ENCODE peak calls at places on chromosomes 16 and 17, in six cellular contexts. Z, C, A, R, L and Q are unnamed samples.

GRCh38 chr16:87392823-87393679 is 915 bp downstream of the MAP1LC3B start:
- DNase-seq in Z (no peak), C (no peak), A (no peak), R (peak), L (peak), Q (no peak)

GRCh38 chr17:64148017-64148631 is 18.2 kb upstream of the ERN1 start:
- DNase-seq in Z (no peak), C (no peak), A (no peak), R (peak), L (no peak), Q (no peak)

GRCh38 chr16:31188450-31189411 is 8.8 kb downstream of the FUS start:
- DNase-seq in Z (no peak), C (no peak), A (no peak), R (no peak), L (no peak), Q (no peak)

GRCh38 chr16:50480206-50480605 is 68.0 kb upstream of the NKD1 start:
- DNase-seq in Z (no peak), C (no peak), A (no peak), R (no peak), L (no peak), Q (no peak)

GRCh38 chr17:17153071-17153470 is 53.1 kb downstream of the PLD6 start:
- DNase-seq in Z (no peak), C (no peak), A (no peak), R (no peak), L (no peak), Q (no peak)

GRCh38 chr16:361341-361871 is 8.9 kb upstream of the AXIN1 start:
- DNase-seq in Z (no peak), C (no peak), A (no peak), R (no peak), L (no peak), Q (no peak)

GRCh38 chr17:7974638-7975131 is 27.7 kb upstream of the GUCY2D start:
- DNase-seq in Z (no peak), C (no peak), A (no peak), R (no peak), L (no peak), Q (no peak)

GRCh38 chr16:5323284-5323683 is 225.7 kb upstream of the EEF2KMT start:
- DNase-seq in Z (no peak), C (no peak), A (no peak), R (no peak), L (no peak), Q (no peak)

GRCh38 chr16:73025506-73026131 is 22.3 kb downstream of the ZFHX3 start:
- DNase-seq in Z (no peak), C (no peak), A (no peak), R (peak), L (no peak), Q (no peak)

GRCh38 chr16:81376880-81377279 is 62.1 kb downstream of the GAN start:
- DNase-seq in Z (no peak), C (no peak), A (no peak), R (no peak), L (no peak), Q (no peak)

GRCh38 chr17:8791910-8792270 is 7.3 kb downstream of the MFSD6L start:
- DNase-seq in Z (peak), C (peak), A (no peak), R (peak), L (no peak), Q (no peak)

GRCh38 chr17:82967268-82968032 is 112.0 kb upstream of the METRNL start:
- DNase-seq in Z (no peak), C (no peak), A (no peak), R (no peak), L (no peak), Q (no peak)

GRCh38 chr17:1201132-1201702 is 21.4 kb upstream of the ABR start:
- DNase-seq in Z (no peak), C (no peak), A (no peak), R (no peak), L (no peak), Q (no peak)

GRCh38 chr17:1200440-1200839 is 20.7 kb upstream of the ABR start:
- DNase-seq in Z (no peak), C (no peak), A (no peak), R (no peak), L (no peak), Q (no peak)

GRCh38 chr17:1206016-1206787 is 26.4 kb upstream of the ABR start:
- DNase-seq in Z (no peak), C (no peak), A (no peak), R (no peak), L (no peak), Q (no peak)

GRCh38 chr17:1203967-1204291 is 24.1 kb upstream of the ABR start:
- DNase-seq in Z (no peak), C (no peak), A (no peak), R (no peak), L (no peak), Q (no peak)

DNA sequence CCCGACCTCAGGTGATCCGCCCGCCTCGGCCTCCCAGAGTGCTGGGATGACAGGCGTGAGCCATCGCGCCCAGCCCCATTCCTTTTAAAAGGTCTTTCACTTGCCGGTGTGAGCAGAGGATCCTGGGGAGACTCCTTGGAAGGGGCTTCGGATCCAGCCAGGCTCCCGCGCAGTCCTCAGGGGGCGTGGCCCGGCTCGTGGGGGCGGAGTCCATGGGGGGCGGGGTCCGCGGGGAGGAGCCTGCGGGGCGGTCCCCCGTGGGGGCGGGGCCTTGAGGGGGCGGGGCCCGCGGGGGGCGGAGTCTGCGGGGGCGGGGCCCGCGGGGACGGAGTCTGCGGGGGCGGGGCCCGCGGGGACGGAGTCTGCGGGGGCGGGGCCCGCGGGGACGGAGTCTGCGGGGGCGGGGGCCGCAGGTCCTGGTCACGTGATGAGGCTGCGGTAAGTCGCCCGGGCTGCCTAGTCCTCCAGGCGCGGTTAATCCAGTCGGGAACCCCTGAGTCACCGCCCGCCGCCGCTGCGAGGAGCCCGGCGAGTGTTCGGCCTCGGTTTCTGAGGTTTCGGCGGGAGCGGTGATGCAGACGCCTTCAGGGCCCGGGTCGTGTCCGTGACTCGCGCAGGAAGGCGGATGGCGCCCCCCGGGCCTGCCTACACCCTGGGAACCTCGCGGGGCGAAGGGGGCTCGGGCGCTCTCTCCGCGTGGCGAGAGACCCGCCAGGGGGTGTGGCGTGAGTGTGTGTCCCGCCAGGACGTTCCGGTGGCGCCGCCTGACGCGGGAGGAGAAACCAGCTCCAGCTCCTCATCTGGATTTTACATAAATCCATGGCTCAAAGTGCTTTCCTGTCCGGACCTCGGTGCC is 23.6 kb upstream of the ABR start:
- DNase-seq in Z (no peak), C (no peak), A (no peak), R (peak), L (no peak), Q (no peak)
- TF ChIP-seq CTCF in Z (no peak), C (no peak), A (no peak), R (no peak), L (no peak), Q (no peak)

DNA sequence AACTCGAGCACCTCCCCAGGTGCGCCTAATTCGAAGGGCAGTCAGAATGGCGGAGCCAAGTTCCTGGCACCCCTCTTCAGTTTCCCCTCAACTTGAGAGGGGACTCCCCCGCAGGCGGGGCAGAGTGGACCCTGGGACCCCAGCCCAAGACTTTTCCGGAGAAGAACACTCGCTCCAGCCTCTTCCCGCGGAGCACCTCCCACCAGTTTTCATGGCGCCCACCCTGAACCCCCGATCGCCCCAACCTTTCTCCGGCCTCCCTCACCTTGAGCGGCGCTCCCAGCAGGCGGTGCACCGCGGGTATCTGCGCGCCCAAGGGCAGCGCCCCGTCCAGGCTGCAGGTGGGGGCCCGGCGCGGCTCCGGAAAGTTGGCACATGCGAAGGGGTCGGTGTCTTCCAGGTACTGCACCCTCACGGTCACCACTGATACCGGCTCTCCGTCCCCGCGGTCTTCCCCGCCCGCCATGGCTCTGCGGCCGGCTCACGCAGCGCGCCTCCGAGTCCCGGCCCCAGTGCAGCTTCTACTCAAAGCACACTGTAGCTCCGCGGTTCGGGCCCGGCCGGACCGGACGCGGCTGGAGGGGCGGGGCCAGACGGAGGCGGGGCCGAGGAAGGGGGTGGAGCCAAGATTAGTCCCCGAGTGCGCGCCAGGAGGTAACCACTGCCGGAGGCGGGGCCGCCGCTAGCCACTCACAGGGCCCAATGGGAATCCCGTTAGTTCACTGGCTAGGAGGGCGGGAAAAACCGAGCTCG is at the start of gene FHOD1:
- DNase-seq in Z (peak), C (peak), A (peak), R (peak), L (peak), Q (peak)
- TF ChIP-seq CTCF in Z (no peak), C (no peak), A (no peak), R (no peak), L (no peak), Q (peak)

GRCh38 chr17:2042355-2042929 is 620 bp downstream of the OVCA2 start:
- DNase-seq in Z (no peak), C (no peak), A (no peak), R (peak), L (no peak), Q (no peak)

GRCh38 chr17:2040219-2040827 is 1.5 kb upstream of the OVCA2 start:
- DNase-seq in Z (no peak), C (no peak), A (no peak), R (no peak), L (no peak), Q (no peak)

GRCh38 chr17:2040942-2041560 is 771 bp upstream of the OVCA2 start:
- DNase-seq in Z (no peak), C (no peak), A (no peak), R (no peak), L (no peak), Q (no peak)

GRCh38 chr17:2043785-2044184 is 2.0 kb downstream of the OVCA2 start:
- DNase-seq in Z (no peak), C (no peak), A (no peak), R (peak), L (no peak), Q (no peak)

DNA sequence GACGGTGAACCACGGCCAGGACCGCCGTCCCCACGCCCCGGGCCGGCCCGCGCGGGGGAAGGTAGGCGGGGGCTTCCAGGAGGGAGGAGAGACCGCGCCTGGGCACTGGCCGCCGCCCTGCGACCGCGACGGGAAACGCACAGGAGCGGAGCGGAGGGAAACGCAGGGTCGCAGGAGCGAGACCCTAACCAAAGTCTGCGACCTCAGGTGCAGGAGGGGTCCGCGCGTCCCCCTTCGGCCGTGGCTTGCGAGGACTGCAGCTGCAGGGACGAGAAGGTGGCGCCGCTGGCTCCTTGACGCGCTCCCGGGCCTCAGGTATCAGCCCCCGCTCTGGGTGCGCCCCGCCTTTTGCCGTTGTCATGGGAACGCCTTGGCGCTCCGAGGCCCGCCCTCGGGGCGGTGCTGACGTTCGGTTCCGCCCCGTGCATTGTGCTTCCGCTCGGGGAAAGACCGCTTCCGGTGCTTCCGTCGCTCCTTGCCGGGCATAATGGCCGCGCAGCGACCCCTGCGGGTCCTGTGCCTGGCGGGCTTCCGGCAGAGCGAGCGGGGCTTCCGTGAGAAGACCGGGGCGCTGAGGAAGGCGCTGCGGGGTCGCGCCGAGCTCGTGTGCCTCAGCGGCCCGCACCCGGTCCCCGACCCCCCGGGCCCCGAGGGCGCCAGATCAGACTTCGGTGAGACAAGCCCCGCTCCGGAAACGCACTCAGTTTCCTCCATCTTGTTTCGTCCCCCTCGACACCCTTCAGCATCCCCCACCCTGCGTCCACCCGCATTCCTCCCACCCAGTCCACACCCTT is at the start of gene OVCA2:
- DNase-seq in Z (peak), C (peak), A (peak), R (peak), L (peak), Q (peak)
- TF ChIP-seq CTCF in Z (peak), C (peak), A (peak), R (peak), L (no peak), Q (peak)

GRCh38 chr16:74724820-74725549 is 24.3 kb upstream of the MLKL start:
- DNase-seq in Z (peak), C (peak), A (no peak), R (peak), L (no peak), Q (peak)
- TF ChIP-seq CTCF in Z (peak), C (peak), A (peak), R (peak), L (no peak), Q (peak)

GRCh38 chr16:23374721-23375120 is 72.6 kb downstream of the SCNN1B start:
- DNase-seq in Z (no peak), C (no peak), A (no peak), R (no peak), L (peak), Q (no peak)

GRCh38 chr16:23373436-23374219 is 71.5 kb downstream of the SCNN1B start:
- DNase-seq in Z (no peak), C (no peak), A (no peak), R (no peak), L (no peak), Q (no peak)

GRCh38 chr16:23378256-23378655 is 74.7 kb downstream of the COG7 start:
- DNase-seq in Z (no peak), C (no peak), A (no peak), R (no peak), L (no peak), Q (no peak)

GRCh38 chr16:23377071-23377931 is 75.2 kb downstream of the SCNN1B start:
- DNase-seq in Z (no peak), C (no peak), A (no peak), R (no peak), L (no peak), Q (no peak)

DNA sequence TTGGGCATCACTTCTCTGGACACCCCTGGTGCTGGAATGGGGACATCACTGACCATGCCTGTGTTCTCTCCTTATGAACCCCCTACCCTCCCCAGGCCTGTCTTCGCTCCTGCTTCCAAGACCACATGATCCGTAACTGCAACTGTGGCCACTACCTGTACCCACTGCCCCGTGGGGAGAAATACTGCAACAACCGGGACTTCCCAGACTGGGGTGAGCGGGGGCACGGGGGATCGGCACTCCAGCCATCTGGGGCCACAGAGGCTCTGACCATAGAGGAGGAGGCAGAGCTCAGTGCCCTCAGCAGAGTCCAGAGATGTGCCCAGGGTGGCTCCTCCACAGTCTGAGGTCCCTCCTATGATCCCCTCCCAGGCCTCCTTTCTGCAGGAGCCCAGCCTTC is 73.5 kb downstream of the SCNN1B start:
- DNase-seq in Z (no peak), C (no peak), A (no peak), R (no peak), L (no peak), Q (no peak)
- TF ChIP-seq CTCF in Z (no peak), C (no peak), A (no peak), R (no peak), L (no peak), Q (no peak)

DNA sequence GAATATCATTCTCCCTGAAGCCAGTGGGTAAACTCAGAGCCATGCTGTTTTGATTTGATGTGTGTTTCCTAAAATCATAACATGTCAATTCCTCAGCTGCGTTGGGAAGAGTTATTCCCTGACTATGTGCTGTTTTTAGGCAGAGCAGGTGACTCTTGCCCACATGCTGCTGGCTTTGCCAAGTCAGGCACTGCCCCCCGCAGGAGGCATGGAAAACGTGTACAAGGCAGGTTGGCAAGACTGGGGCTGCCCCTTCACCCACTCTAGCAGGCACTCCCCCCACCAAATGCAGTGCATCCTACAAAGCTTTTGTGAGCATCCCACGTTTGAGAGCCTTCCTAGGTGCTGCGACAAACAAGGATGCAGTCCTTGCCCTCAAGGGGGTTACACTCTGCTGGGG is 38.3 kb upstream of the NAT9 start:
- DNase-seq in Z (no peak), C (no peak), A (no peak), R (no peak), L (no peak), Q (no peak)
- TF ChIP-seq CTCF in Z (no peak), C (no peak), A (no peak), R (no peak), L (no peak), Q (no peak)

DNA sequence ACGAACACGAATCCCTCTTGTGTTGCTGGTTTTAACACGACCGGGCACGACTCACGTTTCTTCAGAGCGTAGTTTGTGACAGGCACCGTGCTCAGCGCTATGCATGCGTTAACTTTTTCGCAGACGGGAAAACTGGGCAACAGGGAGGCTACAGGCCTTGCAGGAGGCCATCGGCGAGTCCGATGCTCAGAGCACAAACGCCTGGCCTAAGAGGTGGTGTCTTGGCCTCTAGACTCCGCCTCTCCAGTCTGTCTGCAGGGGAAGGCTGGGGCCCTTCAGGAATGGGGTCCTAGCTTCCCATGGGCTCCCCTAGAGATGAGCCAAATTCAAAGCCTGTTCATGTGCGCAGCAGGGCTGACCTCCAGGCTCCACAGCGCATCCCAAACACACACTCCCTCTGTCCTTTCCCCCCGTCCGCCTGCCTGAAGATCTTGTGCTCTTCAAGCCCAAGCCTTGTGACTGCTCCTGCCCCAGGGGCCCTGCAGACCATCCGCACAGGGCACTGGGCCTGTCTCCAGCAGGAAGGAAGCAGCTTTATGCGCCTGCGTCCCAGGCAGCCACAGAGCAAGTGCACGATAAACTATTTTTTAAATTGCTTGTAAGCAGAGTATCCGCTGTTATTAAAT is 3.1 kb downstream of the CLCN7 start:
- DNase-seq in Z (no peak), C (no peak), A (no peak), R (no peak), L (no peak), Q (peak)
- TF ChIP-seq CTCF in Z (no peak), C (no peak), A (no peak), R (no peak), L (no peak), Q (no peak)